ENCODE peak calls at places on chromosome 7, in seven cellular contexts. O is mammary epithelial cell, X is HCT116, L is astrocyte, U is K562, D is GM12878, B is fibroblast of lung. F is an unnamed sample.

GRCh38 chr7:22357311-22358175 is 589 bp upstream of the RAPGEF5 start:
- DNase-seq in O (peak; percentile 92), X (peak; percentile 36), L (peak; percentile 69), U (no peak), D (no peak), B (peak; percentile 5), F (peak; percentile 54)

GRCh38 chr7:20786421-20786778 is 286 bp downstream of the SP8 start:
- DNase-seq in O (no peak), X (no peak), L (no peak), U (no peak), D (no peak), B (no peak), F (peak; percentile 85)

GRCh38 chr7:76268376-76268775 is 34.1 kb upstream of the HSPB1 start:
- DNase-seq in O (no peak), X (no peak), L (no peak), U (no peak), D (no peak), B (no peak), F (no peak)

GRCh38 chr7:116797611-116798010 is 64.8 kb upstream of the CAPZA2 start:
- DNase-seq in O (peak; percentile 41), X (no peak), L (peak; percentile 73), U (no peak), D (no peak), B (peak; percentile 66), F (no peak)

GRCh38 chr7:131540491-131541162 is 15.8 kb downstream of the PODXL start:
- DNase-seq in O (no peak), X (no peak), L (no peak), U (no peak), D (no peak), B (no peak), F (no peak)

GRCh38 chr7:151658778-151659177 is 139.1 kb upstream of the RHEB start:
- DNase-seq in O (no peak), X (no peak), L (no peak), U (no peak), D (no peak), B (no peak), F (no peak)

GRCh38 chr7:77866370-77866769 is 67.8 kb downstream of the PHTF2 start:
- DNase-seq in O (no peak), X (no peak), L (no peak), U (no peak), D (no peak), B (peak; percentile 38), F (no peak)

GRCh38 chr7:3861941-3862340 is 560.9 kb downstream of the SDK1 start:
- DNase-seq in O (peak; percentile 86), X (no peak), L (peak; percentile 80), U (no peak), D (peak; percentile 1), B (peak; percentile 94), F (no peak)

GRCh38 chr7:150388709-150389531 is 9.8 kb downstream of the ZNF775 start:
- DNase-seq in O (no peak), X (no peak), L (peak; percentile 49), U (no peak), D (no peak), B (peak; percentile 89), F (peak; percentile 52)

GRCh38 chr7:153628825-153629224 is 423.4 kb upstream of the DPP6 start:
- DNase-seq in O (no peak), X (no peak), L (no peak), U (no peak), D (no peak), B (no peak), F (no peak)

GRCh38 chr7:6419310-6419773 is 28.4 kb downstream of the DAGLB start:
- DNase-seq in O (no peak), X (no peak), L (peak; percentile 34), U (no peak), D (no peak), B (no peak), F (no peak)

GRCh38 chr7:15399446-15399845 is 162.4 kb downstream of the AGMO start:
- DNase-seq in O (no peak), X (no peak), L (no peak), U (no peak), D (no peak), B (peak; percentile 35), F (no peak)

GRCh38 chr7:1410992-1411391 is 48.3 kb downstream of the MICALL2 start:
- DNase-seq in O (no peak), X (no peak), L (no peak), U (no peak), D (no peak), B (no peak), F (no peak)

GRCh38 chr7:1413936-1414639 is 45.2 kb downstream of the MICALL2 start:
- DNase-seq in O (no peak), X (no peak), L (no peak), U (no peak), D (no peak), B (no peak), F (no peak)

GRCh38 chr7:1411414-1411813 is 47.9 kb downstream of the MICALL2 start:
- DNase-seq in O (no peak), X (no peak), L (no peak), U (no peak), D (no peak), B (no peak), F (no peak)

GRCh38 chr7:1415389-1415990 is 43.8 kb downstream of the MICALL2 start:
- DNase-seq in O (no peak), X (no peak), L (no peak), U (no peak), D (no peak), B (no peak), F (no peak)

DNA sequence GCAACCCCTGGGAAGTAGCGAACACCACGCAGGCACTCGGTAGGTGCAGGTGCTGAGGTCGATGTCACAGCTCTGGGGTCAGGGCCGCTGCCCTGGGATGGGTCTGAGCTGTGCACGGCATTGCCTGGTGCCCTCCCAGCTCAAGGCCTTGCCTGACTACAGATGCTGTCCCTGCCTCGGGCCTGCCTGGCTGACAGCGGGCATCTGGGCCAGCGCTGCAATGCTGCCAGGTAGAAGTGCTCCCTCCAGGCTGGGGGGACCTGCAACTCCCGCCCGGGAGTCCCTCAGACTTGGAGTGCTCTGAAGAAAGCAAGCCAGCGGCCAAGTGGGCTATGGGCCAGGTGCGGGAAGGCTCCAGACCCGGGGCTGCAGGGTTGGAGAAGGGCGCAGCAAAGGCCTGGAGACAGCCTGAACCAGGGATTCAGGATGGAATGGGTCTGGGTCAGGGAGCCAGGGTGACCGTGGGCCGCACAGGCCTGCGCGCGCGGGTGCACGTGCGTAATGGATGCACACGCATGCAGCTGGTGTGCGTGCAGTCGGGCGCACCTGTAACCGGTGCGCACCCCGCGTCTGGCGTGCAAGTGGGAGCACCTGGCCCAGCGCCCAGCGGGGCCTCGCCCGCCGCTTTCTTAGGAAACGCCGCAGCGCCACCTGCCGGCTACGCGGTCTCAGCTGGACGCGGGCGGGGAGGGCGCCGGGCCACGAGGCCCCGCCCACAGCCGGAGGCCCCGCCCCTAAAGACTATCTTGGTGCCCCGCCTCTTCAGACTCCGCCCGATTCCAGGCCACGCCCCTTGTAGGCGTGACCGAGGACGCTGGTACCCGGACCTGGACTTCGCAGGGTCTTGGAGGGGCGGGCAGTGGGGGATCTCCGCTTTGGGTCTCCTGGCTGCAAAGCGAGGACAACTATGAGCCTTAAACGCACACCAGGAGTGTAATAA is 46.7 kb downstream of the MICALL2 start:
- DNase-seq in O (peak; percentile 63), X (peak; percentile 77), L (peak; percentile 36), U (peak; percentile 99), D (no peak), B (peak; percentile 78), F (peak; percentile 97)
- TF ChIP-seq EZH2 in O (no peak), X (no peak), L (no peak), U (no peak), D (no peak), B (no peak), F (peak; percentile 27)

GRCh38 chr7:100768784-100769183 is 35.4 kb downstream of the ZAN start:
- DNase-seq in O (no peak), X (no peak), L (no peak), U (peak; percentile 11), D (no peak), B (no peak), F (no peak)

GRCh38 chr7:100759357-100760171 is 26.2 kb downstream of the ZAN start:
- DNase-seq in O (no peak), X (no peak), L (no peak), U (no peak), D (no peak), B (no peak), F (no peak)

GRCh38 chr7:100763556-100764140 is 30.3 kb downstream of the ZAN start:
- DNase-seq in O (peak; percentile 41), X (no peak), L (no peak), U (peak; percentile 7), D (no peak), B (no peak), F (peak; percentile 29)

GRCh38 chr7:100764841-100765240 is 31.4 kb downstream of the ZAN start:
- DNase-seq in O (no peak), X (no peak), L (no peak), U (peak; percentile 10), D (no peak), B (no peak), F (no peak)

GRCh38 chr7:100765250-100765649 is 31.9 kb downstream of the ZAN start:
- DNase-seq in O (no peak), X (no peak), L (no peak), U (peak; percentile 6), D (no peak), B (no peak), F (no peak)
- H3K4me2 ChIP-seq in O (no peak overlapping the region), X (no peak overlapping the region), L (no peak overlapping the region), U (no peak overlapping the region), D (no peak overlapping the region), B (no peak overlapping the region), F (no peak overlapping the region)

GRCh38 chr7:143042821-143043271 is 9.3 kb upstream of the OR6V1 start:
- DNase-seq in O (no peak), X (no peak), L (no peak), U (no peak), D (no peak), B (no peak), F (no peak)

GRCh38 chr7:143038635-143039034 is 11.7 kb upstream of the OR9A2 start:
- DNase-seq in O (no peak), X (no peak), L (no peak), U (no peak), D (no peak), B (no peak), F (no peak)

GRCh38 chr7:143041346-143041745 is 10.8 kb upstream of the OR6V1 start:
- DNase-seq in O (no peak), X (no peak), L (no peak), U (no peak), D (no peak), B (no peak), F (no peak)

GRCh38 chr7:143042159-143042820 is 9.9 kb upstream of the OR6V1 start:
- DNase-seq in O (no peak), X (no peak), L (no peak), U (no peak), D (no peak), B (no peak), F (peak; percentile 45)

DNA sequence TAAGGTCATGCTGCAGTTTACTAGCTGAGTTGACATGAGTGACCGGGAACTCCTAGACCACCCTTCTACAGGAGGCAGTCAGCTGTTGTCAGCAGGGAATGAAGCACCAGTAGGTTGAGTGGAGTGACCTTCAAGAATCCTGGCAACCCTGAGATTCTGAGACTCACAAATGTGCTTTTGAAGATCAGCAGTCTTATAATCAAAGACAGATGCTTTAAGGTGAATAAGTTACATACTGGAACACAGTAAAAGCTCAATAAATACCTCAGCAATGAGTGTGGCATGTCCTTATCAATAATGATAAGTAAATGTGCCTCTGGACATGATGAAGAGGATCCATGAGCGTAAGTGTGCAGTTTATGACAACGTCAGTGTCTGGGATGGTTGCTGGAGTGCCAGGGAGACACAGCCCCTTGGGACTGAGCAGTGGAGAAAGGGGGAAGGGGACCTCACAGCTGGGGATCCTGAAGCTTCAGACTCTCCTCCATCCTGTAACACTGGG is 11.9 kb upstream of the OR6V1 start:
- DNase-seq in O (no peak), X (no peak), L (no peak), U (no peak), D (no peak), B (no peak), F (no peak)
- H2AFZ ChIP-seq in O (no peak overlapping the region), X (no peak overlapping the region), L (no peak overlapping the region), U (no peak overlapping the region), D (no peak overlapping the region), B (no peak overlapping the region), F (no peak overlapping the region)

GRCh38 chr7:157018997-157019591 is 8.6 kb upstream of the MNX1 start:
- DNase-seq in O (no peak), X (no peak), L (no peak), U (no peak), D (no peak), B (no peak), F (peak; percentile 41)
- TF ChIP-seq EZH2 in O (no peak), X (no peak), L (no peak), U (no peak), D (no peak), B (peak; percentile 60), F (peak; percentile 59)

F was measured in neural progenitor cell.